ENCODE peak calls at places on chromosomes 11 and 22, in eight cellular contexts. One of them, this sample, is unnamed.

GRCh38 chr11:47178305-47178704 is 1.6 kb upstream of the ARFGAP2 start:
- DNase-seq in activated naive CD4-positive, alpha-beta T cell: no peak
- DNase-seq in omental fat pad: no peak
- DNase-seq in stimulated activated CD4-positive, alpha-beta T cell treated with anti-CD3 and anti-CD28 coated beads, Interleukin-12 subunit alpha, Interleukin-12 subunit beta, amount 100 ng/mL, for 4 hours: no peak
- DNase-seq in activated T-helper 1 cell treated with Interleukin-2 at 50 U/mL for 16 hours: no peak
- DNase-seq in NCI-H1092 treated with DMSO at 0.1 percent for 48 hours: no peak
- DNase-seq in GM10248: no peak
- DNase-seq in uterus: no peak
- DNase-seq in this sample: no peak

GRCh38 chr22:44622147-44622427 is 79.9 kb upstream of the PRR5 start:
- DNase-seq in activated naive CD4-positive, alpha-beta T cell: no peak
- DNase-seq in omental fat pad: no peak
- DNase-seq in stimulated activated CD4-positive, alpha-beta T cell treated with anti-CD3 and anti-CD28 coated beads, Interleukin-12 subunit alpha, Interleukin-12 subunit beta, amount 100 ng/mL, for 4 hours: no peak
- DNase-seq in activated T-helper 1 cell treated with Interleukin-2 at 50 U/mL for 16 hours: no peak
- DNase-seq in NCI-H1092 treated with DMSO at 0.1 percent for 48 hours: peak; percentile 39
- DNase-seq in GM10248: no peak
- DNase-seq in uterus: no peak
- DNase-seq in this sample: no peak

GRCh38 chr22:22463855-22464540 is 44.5 kb downstream of the ZNF280B start:
- DNase-seq in activated naive CD4-positive, alpha-beta T cell: no peak
- DNase-seq in omental fat pad: peak; percentile 28
- DNase-seq in stimulated activated CD4-positive, alpha-beta T cell treated with anti-CD3 and anti-CD28 coated beads, Interleukin-12 subunit alpha, Interleukin-12 subunit beta, amount 100 ng/mL, for 4 hours: peak; percentile 36
- DNase-seq in activated T-helper 1 cell treated with Interleukin-2 at 50 U/mL for 16 hours: no peak
- DNase-seq in NCI-H1092 treated with DMSO at 0.1 percent for 48 hours: peak; percentile 54
- DNase-seq in GM10248: peak; percentile 58
- DNase-seq in uterus: peak; percentile 15
- DNase-seq in this sample: peak; percentile 64

GRCh38 chr11:76380161-76380976 is 563 bp downstream of the THAP12 start:
- DNase-seq in activated naive CD4-positive, alpha-beta T cell: peak; percentile 22
- DNase-seq in omental fat pad: no peak
- DNase-seq in stimulated activated CD4-positive, alpha-beta T cell treated with anti-CD3 and anti-CD28 coated beads, Interleukin-12 subunit alpha, Interleukin-12 subunit beta, amount 100 ng/mL, for 4 hours: peak; percentile 54
- DNase-seq in activated T-helper 1 cell treated with Interleukin-2 at 50 U/mL for 16 hours: peak; percentile 21
- DNase-seq in NCI-H1092 treated with DMSO at 0.1 percent for 48 hours: peak; percentile 40
- DNase-seq in GM10248: peak; percentile 52
- DNase-seq in uterus: no peak
- DNase-seq in this sample: peak; percentile 64

GRCh38 chr22:19503869-19504268 is 20.3 kb downstream of the CLDN5 start:
- DNase-seq in activated naive CD4-positive, alpha-beta T cell: no peak
- DNase-seq in omental fat pad: no peak
- DNase-seq in stimulated activated CD4-positive, alpha-beta T cell treated with anti-CD3 and anti-CD28 coated beads, Interleukin-12 subunit alpha, Interleukin-12 subunit beta, amount 100 ng/mL, for 4 hours: no peak
- DNase-seq in activated T-helper 1 cell treated with Interleukin-2 at 50 U/mL for 16 hours: no peak
- DNase-seq in NCI-H1092 treated with DMSO at 0.1 percent for 48 hours: no peak
- DNase-seq in GM10248: no peak
- DNase-seq in uterus: no peak
- DNase-seq in this sample: no peak

GRCh38 chr11:117816151-117816741 is 8.3 kb downstream of the FXYD2 start:
- DNase-seq in activated naive CD4-positive, alpha-beta T cell: no peak
- DNase-seq in omental fat pad: no peak
- DNase-seq in stimulated activated CD4-positive, alpha-beta T cell treated with anti-CD3 and anti-CD28 coated beads, Interleukin-12 subunit alpha, Interleukin-12 subunit beta, amount 100 ng/mL, for 4 hours: no peak
- DNase-seq in activated T-helper 1 cell treated with Interleukin-2 at 50 U/mL for 16 hours: no peak
- DNase-seq in NCI-H1092 treated with DMSO at 0.1 percent for 48 hours: no peak
- DNase-seq in GM10248: no peak
- DNase-seq in uterus: no peak
- DNase-seq in this sample: no peak

GRCh38 chr11:124769804-124770774 is 8.0 kb upstream of the ESAM start:
- DNase-seq in activated naive CD4-positive, alpha-beta T cell: no peak
- DNase-seq in omental fat pad: no peak
- DNase-seq in stimulated activated CD4-positive, alpha-beta T cell treated with anti-CD3 and anti-CD28 coated beads, Interleukin-12 subunit alpha, Interleukin-12 subunit beta, amount 100 ng/mL, for 4 hours: no peak
- DNase-seq in activated T-helper 1 cell treated with Interleukin-2 at 50 U/mL for 16 hours: no peak
- DNase-seq in NCI-H1092 treated with DMSO at 0.1 percent for 48 hours: no peak
- DNase-seq in GM10248: no peak
- DNase-seq in uterus: no peak
- DNase-seq in this sample: no peak

GRCh38 chr22:21443057-21443734 is 24.0 kb upstream of the TMEM191C start:
- DNase-seq in activated naive CD4-positive, alpha-beta T cell: no peak
- DNase-seq in omental fat pad: no peak
- DNase-seq in stimulated activated CD4-positive, alpha-beta T cell treated with anti-CD3 and anti-CD28 coated beads, Interleukin-12 subunit alpha, Interleukin-12 subunit beta, amount 100 ng/mL, for 4 hours: no peak
- DNase-seq in activated T-helper 1 cell treated with Interleukin-2 at 50 U/mL for 16 hours: no peak
- DNase-seq in NCI-H1092 treated with DMSO at 0.1 percent for 48 hours: no peak
- DNase-seq in GM10248: no peak
- DNase-seq in uterus: peak; percentile 11
- DNase-seq in this sample: no peak

GRCh38 chr22:20231499-20232236 is 36.5 kb downstream of the RTN4R start:
- DNase-seq in activated naive CD4-positive, alpha-beta T cell: no peak
- DNase-seq in omental fat pad: no peak
- DNase-seq in stimulated activated CD4-positive, alpha-beta T cell treated with anti-CD3 and anti-CD28 coated beads, Interleukin-12 subunit alpha, Interleukin-12 subunit beta, amount 100 ng/mL, for 4 hours: no peak
- DNase-seq in activated T-helper 1 cell treated with Interleukin-2 at 50 U/mL for 16 hours: no peak
- DNase-seq in NCI-H1092 treated with DMSO at 0.1 percent for 48 hours: no peak
- DNase-seq in GM10248: no peak
- DNase-seq in uterus: no peak
- DNase-seq in this sample: no peak

GRCh38 chr11:107848345-107848744 is 10.2 kb downstream of the SLC35F2 start:
- DNase-seq in activated naive CD4-positive, alpha-beta T cell: no peak
- DNase-seq in omental fat pad: no peak
- DNase-seq in stimulated activated CD4-positive, alpha-beta T cell treated with anti-CD3 and anti-CD28 coated beads, Interleukin-12 subunit alpha, Interleukin-12 subunit beta, amount 100 ng/mL, for 4 hours: no peak
- DNase-seq in activated T-helper 1 cell treated with Interleukin-2 at 50 U/mL for 16 hours: no peak
- DNase-seq in NCI-H1092 treated with DMSO at 0.1 percent for 48 hours: no peak
- DNase-seq in GM10248: no peak
- DNase-seq in uterus: no peak
- DNase-seq in this sample: no peak

GRCh38 chr11:75827562-75827961 is 12.6 kb downstream of the UVRAG start:
- DNase-seq in activated naive CD4-positive, alpha-beta T cell: no peak
- DNase-seq in omental fat pad: no peak
- DNase-seq in stimulated activated CD4-positive, alpha-beta T cell treated with anti-CD3 and anti-CD28 coated beads, Interleukin-12 subunit alpha, Interleukin-12 subunit beta, amount 100 ng/mL, for 4 hours: no peak
- DNase-seq in activated T-helper 1 cell treated with Interleukin-2 at 50 U/mL for 16 hours: no peak
- DNase-seq in NCI-H1092 treated with DMSO at 0.1 percent for 48 hours: no peak
- DNase-seq in GM10248: no peak
- DNase-seq in uterus: no peak
- DNase-seq in this sample: no peak

GRCh38 chr11:70824590-70825300 is 426.4 kb downstream of the CTTN start:
- DNase-seq in activated naive CD4-positive, alpha-beta T cell: no peak
- DNase-seq in omental fat pad: no peak
- DNase-seq in stimulated activated CD4-positive, alpha-beta T cell treated with anti-CD3 and anti-CD28 coated beads, Interleukin-12 subunit alpha, Interleukin-12 subunit beta, amount 100 ng/mL, for 4 hours: no peak
- DNase-seq in activated T-helper 1 cell treated with Interleukin-2 at 50 U/mL for 16 hours: no peak
- DNase-seq in NCI-H1092 treated with DMSO at 0.1 percent for 48 hours: peak; percentile 26
- DNase-seq in GM10248: no peak
- DNase-seq in uterus: no peak
- DNase-seq in this sample: no peak

GRCh38 chr11:99370557-99371200 is 349.9 kb downstream of the CNTN5 start:
- DNase-seq in activated naive CD4-positive, alpha-beta T cell: no peak
- DNase-seq in omental fat pad: no peak
- DNase-seq in stimulated activated CD4-positive, alpha-beta T cell treated with anti-CD3 and anti-CD28 coated beads, Interleukin-12 subunit alpha, Interleukin-12 subunit beta, amount 100 ng/mL, for 4 hours: no peak
- DNase-seq in activated T-helper 1 cell treated with Interleukin-2 at 50 U/mL for 16 hours: no peak
- DNase-seq in NCI-H1092 treated with DMSO at 0.1 percent for 48 hours: peak; percentile 20
- DNase-seq in GM10248: no peak
- DNase-seq in uterus: no peak
- DNase-seq in this sample: no peak

GRCh38 chr11:198236-198806 is 5.4 kb downstream of the SCGB1C1 start:
- DNase-seq in activated naive CD4-positive, alpha-beta T cell: no peak
- DNase-seq in omental fat pad: no peak
- DNase-seq in stimulated activated CD4-positive, alpha-beta T cell treated with anti-CD3 and anti-CD28 coated beads, Interleukin-12 subunit alpha, Interleukin-12 subunit beta, amount 100 ng/mL, for 4 hours: no peak
- DNase-seq in activated T-helper 1 cell treated with Interleukin-2 at 50 U/mL for 16 hours: no peak
- DNase-seq in NCI-H1092 treated with DMSO at 0.1 percent for 48 hours: no peak
- DNase-seq in GM10248: no peak
- DNase-seq in uterus: no peak
- DNase-seq in this sample: no peak

GRCh38 chr11:128502736-128503135 is 84.6 kb downstream of the ETS1 start:
- DNase-seq in activated naive CD4-positive, alpha-beta T cell: no peak
- DNase-seq in omental fat pad: no peak
- DNase-seq in stimulated activated CD4-positive, alpha-beta T cell treated with anti-CD3 and anti-CD28 coated beads, Interleukin-12 subunit alpha, Interleukin-12 subunit beta, amount 100 ng/mL, for 4 hours: no peak
- DNase-seq in activated T-helper 1 cell treated with Interleukin-2 at 50 U/mL for 16 hours: no peak
- DNase-seq in NCI-H1092 treated with DMSO at 0.1 percent for 48 hours: no peak
- DNase-seq in GM10248: no peak
- DNase-seq in uterus: no peak
- DNase-seq in this sample: no peak

GRCh38 chr11:34013893-34014571 is 37.5 kb upstream of the CAPRIN1 start:
- DNase-seq in activated naive CD4-positive, alpha-beta T cell: no peak
- DNase-seq in omental fat pad: no peak
- DNase-seq in stimulated activated CD4-positive, alpha-beta T cell treated with anti-CD3 and anti-CD28 coated beads, Interleukin-12 subunit alpha, Interleukin-12 subunit beta, amount 100 ng/mL, for 4 hours: no peak
- DNase-seq in activated T-helper 1 cell treated with Interleukin-2 at 50 U/mL for 16 hours: no peak
- DNase-seq in NCI-H1092 treated with DMSO at 0.1 percent for 48 hours: no peak
- DNase-seq in GM10248: no peak
- DNase-seq in uterus: no peak
- DNase-seq in this sample: no peak

GRCh38 chr11:59158206-59159068 is 13.5 kb upstream of the DTX4 start:
- DNase-seq in activated naive CD4-positive, alpha-beta T cell: no peak
- DNase-seq in omental fat pad: no peak
- DNase-seq in stimulated activated CD4-positive, alpha-beta T cell treated with anti-CD3 and anti-CD28 coated beads, Interleukin-12 subunit alpha, Interleukin-12 subunit beta, amount 100 ng/mL, for 4 hours: peak; percentile 43
- DNase-seq in activated T-helper 1 cell treated with Interleukin-2 at 50 U/mL for 16 hours: peak; percentile 28
- DNase-seq in NCI-H1092 treated with DMSO at 0.1 percent for 48 hours: peak; percentile 70
- DNase-seq in GM10248: peak; percentile 64
- DNase-seq in uterus: peak; percentile 57
- DNase-seq in this sample: peak; percentile 52

GRCh38 chr11:72091292-72091691 is 10.6 kb downstream of the LRRC51 start:
- DNase-seq in activated naive CD4-positive, alpha-beta T cell: no peak
- DNase-seq in omental fat pad: peak; percentile 69
- DNase-seq in stimulated activated CD4-positive, alpha-beta T cell treated with anti-CD3 and anti-CD28 coated beads, Interleukin-12 subunit alpha, Interleukin-12 subunit beta, amount 100 ng/mL, for 4 hours: peak; percentile 60
- DNase-seq in activated T-helper 1 cell treated with Interleukin-2 at 50 U/mL for 16 hours: peak; percentile 39
- DNase-seq in NCI-H1092 treated with DMSO at 0.1 percent for 48 hours: peak; percentile 26
- DNase-seq in GM10248: peak; percentile 78
- DNase-seq in uterus: peak; percentile 70
- DNase-seq in this sample: peak; percentile 66

This sample was measured in stimulated activated naive CD8-positive, alpha-beta T cell treated with anti-CD3 and anti-CD28 coated beads, Interleukin-15, Interleukin-2, amounts not matched to agents 100 U/mL and 50 U/mL, for 24 hours.